ENCODE peak calls at places on chromosomes 6 and 20, in five cellular contexts. S is NCI-H524; N is GM12891; K is activated CD8-positive, alpha-beta memory T cell treated with anti-CD3 and anti-CD28 coated beads, Interleukin-2, amount 50 U/mL, for 4 hours; C is BJ. P is an unnamed sample.

GRCh38 chr6:24858154-24858801 is 59.6 kb upstream of the ARMH2 start:
- DNase-seq in S (no peak), K (peak), C (no peak), N (no peak), P (peak)

GRCh38 chr6:16575655-16576054 is 185.6 kb downstream of the ATXN1 start:
- DNase-seq in C (no peak), K (no peak), N (no peak), S (no peak), P (no peak)

GRCh38 chr6:90493332-90493731 is 93.5 kb downstream of the MAP3K7 start:
- DNase-seq in N (no peak), K (no peak), C (no peak), S (no peak), P (no peak)

GRCh38 chr6:104799134-104799657 is 60.5 kb downstream of the HACE1 start:
- DNase-seq in C (no peak), K (no peak), N (no peak), S (no peak), P (no peak)

GRCh38 chr20:51640743-51641142 is 98.2 kb upstream of the NFATC2 start:
- DNase-seq in N (no peak), S (no peak), C (no peak), K (no peak), P (no peak)

GRCh38 chr6:28408076-28408802 is 8.7 kb upstream of the ZSCAN12 start:
- DNase-seq in S (no peak), N (no peak), K (no peak), C (no peak), P (no peak)

GRCh38 chr20:34824026-34824860 is 1.2 kb downstream of the NCOA6 start:
- DNase-seq in K (peak), C (no peak), S (peak), N (peak), P (peak)

GRCh38 chr20:62143976-62144825 is 632 bp downstream of the SS18L1 start:
- DNase-seq in C (no peak), N (no peak), S (no peak), K (peak), P (peak)

GRCh38 chr6:16947461-16948159 is 154.2 kb upstream of the STMND1 start:
- DNase-seq in S (peak), C (peak), K (no peak), N (no peak), P (no peak)

GRCh38 chr6:12246900-12247299 is 43.3 kb upstream of the EDN1 start:
- DNase-seq in C (no peak), N (no peak), K (no peak), S (no peak), P (no peak)

GRCh38 chr20:10651227-10651990 is 22.4 kb downstream of the JAG1 start:
- DNase-seq in C (no peak), K (no peak), N (no peak), S (no peak), P (no peak)

GRCh38 chr6:109790131-109790530 is 99.0 kb downstream of the FIG4 start:
- DNase-seq in N (no peak), C (peak), K (no peak), S (no peak), P (no peak)

GRCh38 chr6:125835221-125835744 is 44.5 kb downstream of the NCOA7 start:
- DNase-seq in K (no peak), C (peak), N (no peak), S (no peak), P (no peak)

GRCh38 chr20:17873410-17874270 is 95.0 kb downstream of the SNX5 start:
- DNase-seq in S (peak), N (no peak), C (peak), K (no peak), P (no peak)

GRCh38 chr20:33552519-33552918 is 62.6 kb downstream of the CBFA2T2 start:
- DNase-seq in S (peak), N (no peak), C (no peak), K (no peak), P (no peak)

GRCh38 chr6:2739335-2739734 is 11.4 kb downstream of the MYLK4 start:
- DNase-seq in C (no peak), K (no peak), N (no peak), S (no peak), P (no peak)

GRCh38 chr6:20846602-20847028 is 312.4 kb downstream of the CDKAL1 start:
- DNase-seq in N (peak), C (no peak), S (no peak), K (no peak), P (no peak)

GRCh38 chr6:53694800-53695394 is 29.3 kb upstream of the KLHL31 start:
- DNase-seq in S (no peak), N (no peak), K (no peak), C (no peak), P (no peak)

GRCh38 chr6:27541212-27541931 is 68.5 kb upstream of the ZNF184 start:
- DNase-seq in S (no peak), N (no peak), C (no peak), K (no peak), P (no peak)

GRCh38 chr6:145836170-145836569 is 21.6 kb upstream of the FBXO30 start:
- DNase-seq in C (no peak), N (no peak), S (no peak), K (no peak), P (no peak)

GRCh38 chr20:8940311-8940710 is 128.6 kb upstream of the PLCB4 start:
- DNase-seq in N (no peak), S (no peak), K (no peak), C (no peak), P (no peak)

GRCh38 chr20:49583669-49584417 is 15.9 kb upstream of the PTGIS start:
- DNase-seq in K (no peak), N (no peak), S (peak), C (peak), P (no peak)

P was measured in GM18507.